ENCODE peak calls at places on chromosome 9, in eight cellular contexts. One of them, this sample, is unnamed.

GRCh38 chr9:128912270-128912853 is 8.4 kb upstream of the PHYHD1 start:
- ATAC-seq in A549: peak; percentile 86
- ATAC-seq in activated CD4-positive, CD25-positive, alpha-beta regulatory T cell treated with anti-CD3 and anti-CD28 coated beads, Interleukin-2, amount 50 U/mL, for 24 hours: peak; percentile 30
- ATAC-seq in sciatic nerve: peak; percentile 5
- ATAC-seq in activated CD8-positive, alpha-beta T cell treated with anti-CD3 and anti-CD28 coated beads for 36 hours: peak; percentile 24
- ATAC-seq in thoracic aorta: no peak
- ATAC-seq in K562: no peak
- ATAC-seq in body of pancreas: no peak
- ATAC-seq in this sample: peak; percentile 58

GRCh38 chr9:122228191-122228905 is 409 bp downstream of the LHX6 start:
- ATAC-seq in thoracic aorta: no peak
- ATAC-seq in activated CD8-positive, alpha-beta T cell treated with anti-CD3 and anti-CD28 coated beads for 36 hours: peak; percentile 30
- ATAC-seq in sciatic nerve: no peak
- ATAC-seq in A549: peak; percentile 63
- ATAC-seq in activated CD4-positive, CD25-positive, alpha-beta regulatory T cell treated with anti-CD3 and anti-CD28 coated beads, Interleukin-2, amount 50 U/mL, for 24 hours: no peak
- ATAC-seq in K562: peak; percentile 64
- ATAC-seq in body of pancreas: peak; percentile 28
- ATAC-seq in this sample: peak; percentile 17

GRCh38 chr9:131382850-131383729 is 10.8 kb upstream of the PRRC2B start:
- ATAC-seq in thoracic aorta: peak; percentile 60
- ATAC-seq in A549: peak; percentile 93
- ATAC-seq in sciatic nerve: peak; percentile 96
- ATAC-seq in activated CD8-positive, alpha-beta T cell treated with anti-CD3 and anti-CD28 coated beads for 36 hours: no peak
- ATAC-seq in body of pancreas: peak; percentile 99
- ATAC-seq in activated CD4-positive, CD25-positive, alpha-beta regulatory T cell treated with anti-CD3 and anti-CD28 coated beads, Interleukin-2, amount 50 U/mL, for 24 hours: no peak
- ATAC-seq in K562: peak; percentile 40
- ATAC-seq in this sample: peak; percentile 98

GRCh38 chr9:17761984-17762676 is 183.3 kb downstream of the SH3GL2 start:
- ATAC-seq in body of pancreas: no peak
- ATAC-seq in activated CD8-positive, alpha-beta T cell treated with anti-CD3 and anti-CD28 coated beads for 36 hours: no peak
- ATAC-seq in A549: no peak
- ATAC-seq in sciatic nerve: no peak
- ATAC-seq in K562: no peak
- ATAC-seq in activated CD4-positive, CD25-positive, alpha-beta regulatory T cell treated with anti-CD3 and anti-CD28 coated beads, Interleukin-2, amount 50 U/mL, for 24 hours: no peak
- ATAC-seq in thoracic aorta: no peak
- ATAC-seq in this sample: no peak

GRCh38 chr9:114467226-114467750 is 38.0 kb downstream of the WHRN start:
- ATAC-seq in sciatic nerve: no peak
- ATAC-seq in activated CD8-positive, alpha-beta T cell treated with anti-CD3 and anti-CD28 coated beads for 36 hours: no peak
- ATAC-seq in thoracic aorta: no peak
- ATAC-seq in K562: no peak
- ATAC-seq in activated CD4-positive, CD25-positive, alpha-beta regulatory T cell treated with anti-CD3 and anti-CD28 coated beads, Interleukin-2, amount 50 U/mL, for 24 hours: no peak
- ATAC-seq in A549: no peak
- ATAC-seq in body of pancreas: no peak
- ATAC-seq in this sample: no peak

GRCh38 chr9:123364241-123364824 is 8.3 kb downstream of the CRB2 start:
- ATAC-seq in activated CD4-positive, CD25-positive, alpha-beta regulatory T cell treated with anti-CD3 and anti-CD28 coated beads, Interleukin-2, amount 50 U/mL, for 24 hours: no peak
- ATAC-seq in K562: no peak
- ATAC-seq in body of pancreas: no peak
- ATAC-seq in thoracic aorta: no peak
- ATAC-seq in sciatic nerve: no peak
- ATAC-seq in A549: no peak
- ATAC-seq in activated CD8-positive, alpha-beta T cell treated with anti-CD3 and anti-CD28 coated beads for 36 hours: no peak
- ATAC-seq in this sample: peak; percentile 15

GRCh38 chr9:7150153-7150890 is 392.5 kb downstream of the KDM4C start:
- ATAC-seq in activated CD4-positive, CD25-positive, alpha-beta regulatory T cell treated with anti-CD3 and anti-CD28 coated beads, Interleukin-2, amount 50 U/mL, for 24 hours: no peak
- ATAC-seq in body of pancreas: no peak
- ATAC-seq in activated CD8-positive, alpha-beta T cell treated with anti-CD3 and anti-CD28 coated beads for 36 hours: no peak
- ATAC-seq in thoracic aorta: no peak
- ATAC-seq in K562: peak; percentile 36
- ATAC-seq in sciatic nerve: no peak
- ATAC-seq in A549: no peak
- ATAC-seq in this sample: no peak

GRCh38 chr9:72912476-72913381 is 40.1 kb downstream of the ALDH1A1 start:
- ATAC-seq in body of pancreas: no peak
- ATAC-seq in activated CD4-positive, CD25-positive, alpha-beta regulatory T cell treated with anti-CD3 and anti-CD28 coated beads, Interleukin-2, amount 50 U/mL, for 24 hours: no peak
- ATAC-seq in thoracic aorta: no peak
- ATAC-seq in K562: no peak
- ATAC-seq in sciatic nerve: peak; percentile 87
- ATAC-seq in activated CD8-positive, alpha-beta T cell treated with anti-CD3 and anti-CD28 coated beads for 36 hours: no peak
- ATAC-seq in A549: peak; percentile 34
- ATAC-seq in this sample: no peak

GRCh38 chr9:105713260-105713938 is 19.1 kb downstream of the TMEM38B start:
- ATAC-seq in K562: no peak
- ATAC-seq in thoracic aorta: no peak
- ATAC-seq in sciatic nerve: no peak
- ATAC-seq in body of pancreas: no peak
- ATAC-seq in activated CD4-positive, CD25-positive, alpha-beta regulatory T cell treated with anti-CD3 and anti-CD28 coated beads, Interleukin-2, amount 50 U/mL, for 24 hours: no peak
- ATAC-seq in activated CD8-positive, alpha-beta T cell treated with anti-CD3 and anti-CD28 coated beads for 36 hours: no peak
- ATAC-seq in A549: no peak
- ATAC-seq in this sample: no peak

GRCh38 chr9:98207606-98208005 is 15.2 kb upstream of the CORO2A start:
- ATAC-seq in thoracic aorta: no peak
- ATAC-seq in sciatic nerve: peak; percentile 61
- ATAC-seq in activated CD8-positive, alpha-beta T cell treated with anti-CD3 and anti-CD28 coated beads for 36 hours: no peak
- ATAC-seq in A549: peak; percentile 40
- ATAC-seq in K562: no peak
- ATAC-seq in activated CD4-positive, CD25-positive, alpha-beta regulatory T cell treated with anti-CD3 and anti-CD28 coated beads, Interleukin-2, amount 50 U/mL, for 24 hours: no peak
- ATAC-seq in body of pancreas: no peak
- ATAC-seq in this sample: no peak

GRCh38 chr9:133487331-133487725 is 8.4 kb upstream of the SLC2A6 start:
- ATAC-seq in sciatic nerve: no peak
- ATAC-seq in thoracic aorta: no peak
- ATAC-seq in activated CD4-positive, CD25-positive, alpha-beta regulatory T cell treated with anti-CD3 and anti-CD28 coated beads, Interleukin-2, amount 50 U/mL, for 24 hours: no peak
- ATAC-seq in A549: no peak
- ATAC-seq in activated CD8-positive, alpha-beta T cell treated with anti-CD3 and anti-CD28 coated beads for 36 hours: no peak
- ATAC-seq in K562: no peak
- ATAC-seq in body of pancreas: no peak
- ATAC-seq in this sample: no peak

GRCh38 chr9:81423589-81424326 is 265.6 kb downstream of the TLE1 start:
- ATAC-seq in K562: no peak
- ATAC-seq in sciatic nerve: no peak
- ATAC-seq in thoracic aorta: no peak
- ATAC-seq in A549: no peak
- ATAC-seq in activated CD4-positive, CD25-positive, alpha-beta regulatory T cell treated with anti-CD3 and anti-CD28 coated beads, Interleukin-2, amount 50 U/mL, for 24 hours: no peak
- ATAC-seq in body of pancreas: no peak
- ATAC-seq in activated CD8-positive, alpha-beta T cell treated with anti-CD3 and anti-CD28 coated beads for 36 hours: no peak
- ATAC-seq in this sample: no peak

GRCh38 chr9:570187-570586 is 271.3 kb upstream of the DMRT1 start:
- ATAC-seq in activated CD8-positive, alpha-beta T cell treated with anti-CD3 and anti-CD28 coated beads for 36 hours: no peak
- ATAC-seq in body of pancreas: no peak
- ATAC-seq in K562: no peak
- ATAC-seq in A549: no peak
- ATAC-seq in thoracic aorta: no peak
- ATAC-seq in sciatic nerve: no peak
- ATAC-seq in activated CD4-positive, CD25-positive, alpha-beta regulatory T cell treated with anti-CD3 and anti-CD28 coated beads, Interleukin-2, amount 50 U/mL, for 24 hours: no peak
- ATAC-seq in this sample: no peak

GRCh38 chr9:88476491-88477271 is 58.3 kb upstream of the NXNL2 start:
- ATAC-seq in sciatic nerve: no peak
- ATAC-seq in activated CD8-positive, alpha-beta T cell treated with anti-CD3 and anti-CD28 coated beads for 36 hours: peak; percentile 45
- ATAC-seq in activated CD4-positive, CD25-positive, alpha-beta regulatory T cell treated with anti-CD3 and anti-CD28 coated beads, Interleukin-2, amount 50 U/mL, for 24 hours: peak; percentile 40
- ATAC-seq in body of pancreas: no peak
- ATAC-seq in A549: no peak
- ATAC-seq in K562: no peak
- ATAC-seq in thoracic aorta: no peak
- ATAC-seq in this sample: peak; percentile 33

GRCh38 chr9:94642526-94642925 is 3.2 kb upstream of the FBP1 start:
- ATAC-seq in thoracic aorta: no peak
- ATAC-seq in body of pancreas: no peak
- ATAC-seq in K562: no peak
- ATAC-seq in A549: no peak
- ATAC-seq in activated CD4-positive, CD25-positive, alpha-beta regulatory T cell treated with anti-CD3 and anti-CD28 coated beads, Interleukin-2, amount 50 U/mL, for 24 hours: no peak
- ATAC-seq in activated CD8-positive, alpha-beta T cell treated with anti-CD3 and anti-CD28 coated beads for 36 hours: no peak
- ATAC-seq in sciatic nerve: no peak
- ATAC-seq in this sample: no peak

GRCh38 chr9:89992326-89993208 is 387.8 kb downstream of the GADD45G start:
- ATAC-seq in A549: no peak
- ATAC-seq in thoracic aorta: no peak
- ATAC-seq in activated CD4-positive, CD25-positive, alpha-beta regulatory T cell treated with anti-CD3 and anti-CD28 coated beads, Interleukin-2, amount 50 U/mL, for 24 hours: no peak
- ATAC-seq in K562: no peak
- ATAC-seq in activated CD8-positive, alpha-beta T cell treated with anti-CD3 and anti-CD28 coated beads for 36 hours: no peak
- ATAC-seq in body of pancreas: peak; percentile 16
- ATAC-seq in sciatic nerve: no peak
- ATAC-seq in this sample: no peak

GRCh38 chr9:125815568-125815967 is 68.4 kb downstream of the PBX3 start:
- ATAC-seq in activated CD8-positive, alpha-beta T cell treated with anti-CD3 and anti-CD28 coated beads for 36 hours: no peak
- ATAC-seq in K562: no peak
- ATAC-seq in activated CD4-positive, CD25-positive, alpha-beta regulatory T cell treated with anti-CD3 and anti-CD28 coated beads, Interleukin-2, amount 50 U/mL, for 24 hours: no peak
- ATAC-seq in A549: no peak
- ATAC-seq in sciatic nerve: no peak
- ATAC-seq in thoracic aorta: no peak
- ATAC-seq in body of pancreas: peak; percentile 55
- ATAC-seq in this sample: peak; percentile 35

GRCh38 chr9:135657416-135657815 is 5.7 kb upstream of the LCN9 start:
- ATAC-seq in sciatic nerve: no peak
- ATAC-seq in K562: no peak
- ATAC-seq in activated CD4-positive, CD25-positive, alpha-beta regulatory T cell treated with anti-CD3 and anti-CD28 coated beads, Interleukin-2, amount 50 U/mL, for 24 hours: no peak
- ATAC-seq in body of pancreas: no peak
- ATAC-seq in A549: no peak
- ATAC-seq in thoracic aorta: no peak
- ATAC-seq in activated CD8-positive, alpha-beta T cell treated with anti-CD3 and anti-CD28 coated beads for 36 hours: no peak
- ATAC-seq in this sample: no peak

GRCh38 chr9:129237195-129237611 is 59.1 kb upstream of the IER5L start:
- ATAC-seq in thoracic aorta: peak; percentile 56
- ATAC-seq in K562: peak; percentile 91
- ATAC-seq in activated CD4-positive, CD25-positive, alpha-beta regulatory T cell treated with anti-CD3 and anti-CD28 coated beads, Interleukin-2, amount 50 U/mL, for 24 hours: peak; percentile 87
- ATAC-seq in body of pancreas: no peak
- ATAC-seq in A549: peak; percentile 84
- ATAC-seq in activated CD8-positive, alpha-beta T cell treated with anti-CD3 and anti-CD28 coated beads for 36 hours: peak; percentile 79
- ATAC-seq in sciatic nerve: no peak
- ATAC-seq in this sample: peak; percentile 95

This sample was measured in SK-N-SH treated with all-trans-retinoic acid at 6 μM for 48 hours.